ENCODE peak calls at places on chromosomes 7 and 10, in six cellular contexts. One of them, this sample, is unnamed.

GRCh38 chr10:102611514-102612095 is 32.7 kb upstream of the TRIM8 start:
- DNase-seq in NCI-H1105: no peak
- DNase-seq in NCI-H1417: no peak
- DNase-seq in T-helper 1 cell: no peak
- DNase-seq in AG10803: no peak
- DNase-seq in cardiac muscle cell: no peak
- DNase-seq in this sample: no peak

GRCh38 chr10:103232772-103233488 is 12.8 kb upstream of the RPEL1 start:
- DNase-seq in NCI-H1105: no peak
- DNase-seq in cardiac muscle cell: no peak
- DNase-seq in NCI-H1417: no peak
- DNase-seq in AG10803: peak; percentile 65
- DNase-seq in T-helper 1 cell: no peak
- DNase-seq in this sample: no peak

GRCh38 chr10:91598211-91598981 is 34.5 kb downstream of the PPP1R3C start:
- DNase-seq in cardiac muscle cell: no peak
- DNase-seq in T-helper 1 cell: no peak
- DNase-seq in NCI-H1105: no peak
- DNase-seq in AG10803: peak; percentile 88
- DNase-seq in NCI-H1417: no peak
- DNase-seq in this sample: no peak

GRCh38 chr10:117429644-117430043 is 54.4 kb upstream of the PDZD8 start:
- DNase-seq in AG10803: no peak
- DNase-seq in cardiac muscle cell: no peak
- DNase-seq in NCI-H1105: no peak
- DNase-seq in NCI-H1417: no peak
- DNase-seq in T-helper 1 cell: no peak
- DNase-seq in this sample: no peak

GRCh38 chr10:70319824-70320223 is 36.0 kb upstream of the NPFFR1 start:
- DNase-seq in cardiac muscle cell: no peak
- DNase-seq in NCI-H1105: no peak
- DNase-seq in AG10803: no peak
- DNase-seq in T-helper 1 cell: no peak
- DNase-seq in NCI-H1417: no peak
- DNase-seq in this sample: no peak

GRCh38 chr7:155852426-155853301 is 40.4 kb upstream of the SHH start:
- DNase-seq in NCI-H1417: no peak
- DNase-seq in NCI-H1105: no peak
- DNase-seq in cardiac muscle cell: no peak
- DNase-seq in T-helper 1 cell: no peak
- DNase-seq in AG10803: no peak
- DNase-seq in this sample: no peak

GRCh38 chr10:3422282-3422681 is 249.7 kb upstream of the PITRM1 start:
- DNase-seq in AG10803: no peak
- DNase-seq in cardiac muscle cell: no peak
- DNase-seq in T-helper 1 cell: no peak
- DNase-seq in NCI-H1417: no peak
- DNase-seq in NCI-H1105: no peak
- DNase-seq in this sample: no peak

GRCh38 chr10:122478971-122479370 is 17.6 kb downstream of the HTRA1 start:
- DNase-seq in NCI-H1105: no peak
- DNase-seq in AG10803: no peak
- DNase-seq in cardiac muscle cell: no peak
- DNase-seq in T-helper 1 cell: no peak
- DNase-seq in NCI-H1417: no peak
- DNase-seq in this sample: no peak

GRCh38 chr10:130230036-130230435 is 93.8 kb downstream of the GLRX3 start:
- DNase-seq in AG10803: no peak
- DNase-seq in T-helper 1 cell: no peak
- DNase-seq in cardiac muscle cell: no peak
- DNase-seq in NCI-H1417: no peak
- DNase-seq in NCI-H1105: no peak
- DNase-seq in this sample: no peak

GRCh38 chr7:12647364-12648219 is 39.8 kb upstream of the ARL4A start:
- DNase-seq in AG10803: peak; percentile 51
- DNase-seq in cardiac muscle cell: no peak
- DNase-seq in NCI-H1417: no peak
- DNase-seq in NCI-H1105: no peak
- DNase-seq in T-helper 1 cell: no peak
- DNase-seq in this sample: no peak

GRCh38 chr10:60003709-60004191 is 97.4 kb upstream of the CCDC6 start:
- DNase-seq in NCI-H1417: peak; percentile 0
- DNase-seq in AG10803: no peak
- DNase-seq in cardiac muscle cell: no peak
- DNase-seq in T-helper 1 cell: no peak
- DNase-seq in NCI-H1105: peak; percentile 2
- DNase-seq in this sample: no peak

GRCh38 chr10:95513941-95514392 is 47.2 kb downstream of the SORBS1 start:
- DNase-seq in AG10803: peak; percentile 68
- DNase-seq in cardiac muscle cell: no peak
- DNase-seq in NCI-H1417: no peak
- DNase-seq in T-helper 1 cell: no peak
- DNase-seq in NCI-H1105: no peak
- DNase-seq in this sample: no peak

GRCh38 chr10:48551796-48552591 is 52.9 kb downstream of the ARHGAP22 start:
- DNase-seq in AG10803: peak; percentile 70
- DNase-seq in NCI-H1105: peak; percentile 13
- DNase-seq in cardiac muscle cell: peak; percentile 59
- DNase-seq in T-helper 1 cell: no peak
- DNase-seq in NCI-H1417: peak; percentile 62
- DNase-seq in this sample: peak; percentile 12

GRCh38 chr10:30705086-30705624 is 75.6 kb upstream of the LYZL2 start:
- DNase-seq in T-helper 1 cell: no peak
- DNase-seq in AG10803: no peak
- DNase-seq in NCI-H1105: no peak
- DNase-seq in cardiac muscle cell: no peak
- DNase-seq in NCI-H1417: peak; percentile 70
- DNase-seq in this sample: no peak

GRCh38 chr7:137354361-137354760 is 10.8 kb upstream of the PTN start:
- DNase-seq in T-helper 1 cell: no peak
- DNase-seq in NCI-H1417: no peak
- DNase-seq in NCI-H1105: peak; percentile 95
- DNase-seq in AG10803: no peak
- DNase-seq in cardiac muscle cell: no peak
- DNase-seq in this sample: no peak

GRCh38 chr10:13771992-13772391 is 185.2 kb downstream of the PRPF18 start:
- DNase-seq in T-helper 1 cell: no peak
- DNase-seq in NCI-H1105: no peak
- DNase-seq in AG10803: no peak
- DNase-seq in NCI-H1417: no peak
- DNase-seq in cardiac muscle cell: no peak
- DNase-seq in this sample: no peak

GRCh38 chr10:112461029-112461887 is 14.2 kb downstream of the VTI1A start:
- DNase-seq in cardiac muscle cell: no peak
- DNase-seq in T-helper 1 cell: no peak
- DNase-seq in AG10803: peak; percentile 88
- DNase-seq in NCI-H1417: no peak
- DNase-seq in NCI-H1105: no peak
- DNase-seq in this sample: no peak

This sample was measured in NCI-H774.